ENCODE peak calls at places on chromosomes 16 and 17, in four cellular contexts. I is upper lobe of right lung; B is memory B cell; U is activated naive CD8-positive, alpha-beta T cell treated with anti-CD3 and anti-CD28 coated beads, Interleukin-2, amount 50 U/mL, for 24 hours. T is an unnamed sample.

GRCh38 chr16:31134091-31134571 is 1.4 kb downstream of the PRSS8 start:
- ATAC-seq in I (no peak), B (no peak), U (no peak), T (no peak)

GRCh38 chr16:24045641-24046040 is 209.9 kb downstream of the PRKCB start:
- ATAC-seq in I (no peak), B (no peak), U (no peak), T (no peak)

GRCh38 chr16:890217-890616 is 80.6 kb downstream of the LMF1 start:
- ATAC-seq in I (no peak), B (no peak), U (no peak), T (no peak)

GRCh38 chr17:56630202-56630601 is 36.7 kb downstream of the NOG start:
- ATAC-seq in I (no peak), B (no peak), U (no peak), T (no peak)

GRCh38 chr17:44587339-44587738 is 30.1 kb downstream of the FZD2 start:
- ATAC-seq in I (peak; percentile 95), B (no peak), U (no peak), T (no peak)

GRCh38 chr17:61116577-61116976 is 283.1 kb upstream of the TBX2 start:
- ATAC-seq in I (no peak), B (no peak), U (no peak), T (no peak)

GRCh38 chr16:13307255-13307654 is 405.9 kb downstream of the SHISA9 start:
- ATAC-seq in I (no peak), B (no peak), U (no peak), T (no peak)

GRCh38 chr16:901715-902601 is 68.8 kb downstream of the LMF1 start:
- ATAC-seq in I (peak; percentile 25), B (no peak), U (no peak), T (no peak)

GRCh38 chr17:63240106-63240505 is 206.0 kb downstream of the CYB561 start:
- ATAC-seq in I (no peak), B (no peak), U (no peak), T (no peak)

T was measured in activated T-helper 17 cell treated with anti-CD3 and anti-CD28 coated beads, Interleukin-2, amount 50 U/mL, for 72 hours.